ENCODE peak calls at places on chromosomes 13 and 19, in six cellular contexts. G is cardiac fibroblast, K is hepatocyte, L is upper lobe of right lung, P is Caco-2, Q is testis. F is an unnamed sample.

GRCh38 chr19:50557009-50557613 is 11.1 kb downstream of the LRRC4B start:
- DNase-seq in G (no peak), K (peak), L (no peak), P (no peak), Q (no peak), F (no peak)

GRCh38 chr19:32896516-32897214 is 27.1 kb upstream of the SLC7A9 start:
- DNase-seq in G (peak), K (no peak), L (no peak), P (no peak), Q (no peak), F (no peak)

GRCh38 chr19:30355586-30355985 is 16.6 kb upstream of the ZNF536 start:
- DNase-seq in G (no peak), K (no peak), L (no peak), P (no peak), Q (no peak), F (no peak)

GRCh38 chr19:29712744-29713516 is 2.1 kb downstream of the C19orf12 start:
- DNase-seq in G (no peak), K (no peak), L (peak), P (no peak), Q (no peak), F (no peak)

GRCh38 chr19:42092350-42092749 is 16.4 kb downstream of the ZNF574 start:
- DNase-seq in G (peak), K (no peak), L (no peak), P (no peak), Q (no peak), F (no peak)

GRCh38 chr13:90686438-90686837 is 661.0 kb upstream of the MIR17HG start:
- DNase-seq in G (peak), K (no peak), L (no peak), P (no peak), Q (no peak), F (no peak)

GRCh38 chr13:39655041-39655568 is 357 bp upstream of the COG6 start:
- DNase-seq in G (peak), K (no peak), L (no peak), P (no peak), Q (peak), F (no peak)

GRCh38 chr19:13430790-13431582 is 75.3 kb downstream of the CACNA1A start:
- DNase-seq in G (peak), K (peak), L (peak), P (peak), Q (peak), F (no peak)

GRCh38 chr13:91797567-91797966 is 399.1 kb downstream of the GPC5 start:
- DNase-seq in G (no peak), K (no peak), L (no peak), P (no peak), Q (no peak), F (peak)

GRCh38 chr19:38061294-38061693 is 154.3 kb downstream of the SIPA1L3 start:
- DNase-seq in G (peak), K (no peak), L (no peak), P (no peak), Q (no peak), F (no peak)

GRCh38 chr19:48544856-48545750 is 6.9 kb upstream of the SULT2B1 start:
- DNase-seq in G (no peak), K (no peak), L (no peak), P (no peak), Q (no peak), F (no peak)

GRCh38 chr13:97360610-97361009 is 73.4 kb upstream of the RAP2A start:
- DNase-seq in G (no peak), K (no peak), L (no peak), P (no peak), Q (no peak), F (no peak)

GRCh38 chr19:18254546-18255500 is 19.4 kb downstream of the IQCN start:
- DNase-seq in G (no peak), K (no peak), L (no peak), P (no peak), Q (no peak), F (no peak)

GRCh38 chr13:44685641-44686040 is 109.5 kb upstream of the TSC22D1 start:
- DNase-seq in G (peak), K (no peak), L (no peak), P (no peak), Q (no peak), F (no peak)

GRCh38 chr19:13024126-13024957 is 29.1 kb downstream of the NFIX start:
- DNase-seq in G (peak), K (no peak), L (no peak), P (no peak), Q (no peak), F (no peak)

GRCh38 chr19:7832009-7832408 is 2.0 kb downstream of the EVI5L start:
- DNase-seq in G (no peak), K (no peak), L (no peak), P (no peak), Q (no peak), F (no peak)

GRCh38 chr19:35797663-35798062 is 15.0 kb downstream of the PRODH2 start:
- DNase-seq in G (no peak), K (no peak), L (peak), P (no peak), Q (peak), F (no peak)

GRCh38 chr13:111296417-111296816 is 24.0 kb upstream of the TEX29 start:
- DNase-seq in G (no peak), K (no peak), L (no peak), P (no peak), Q (no peak), F (no peak)

GRCh38 chr13:86974995-86975328 is 696.2 kb upstream of the SLITRK5 start:
- DNase-seq in G (no peak), K (no peak), L (no peak), P (no peak), Q (no peak), F (no peak)

GRCh38 chr13:64959276-64959675 is 2270.9 kb downstream of the PCDH9 start:
- DNase-seq in G (no peak), K (no peak), L (no peak), P (no peak), Q (no peak), F (no peak)

GRCh38 chr13:35179494-35179893 is 237.4 kb downstream of the NBEA start:
- DNase-seq in G (peak), K (no peak), L (no peak), P (no peak), Q (no peak), F (peak)

GRCh38 chr19:51480590-51480989 is 2.3 kb downstream of the CEACAM18 start:
- DNase-seq in G (peak), K (peak), L (no peak), P (peak), Q (peak), F (peak)

GRCh38 chr13:71879129-71879535 is 12.1 kb upstream of the DACH1 start:
- DNase-seq in G (peak), K (peak), L (no peak), P (no peak), Q (no peak), F (no peak)

GRCh38 chr13:98510156-98510509 is 66.8 kb downstream of the STK24 start:
- DNase-seq in G (no peak), K (no peak), L (no peak), P (no peak), Q (no peak), F (no peak)

GRCh38 chr13:99269627-99270252 is 11.6 kb upstream of the GPR18 start:
- DNase-seq in G (peak), K (peak), L (no peak), P (no peak), Q (no peak), F (no peak)

GRCh38 chr19:49761625-49762311 is 1.3 kb downstream of the TSKS start:
- DNase-seq in G (peak), K (peak), L (no peak), P (no peak), Q (peak), F (no peak)

GRCh38 chr19:41311072-41311471 is 1.1 kb downstream of the CCDC97 start:
- DNase-seq in G (no peak), K (no peak), L (no peak), P (no peak), Q (no peak), F (no peak)

GRCh38 chr19:47200530-47200929 is 30.5 kb downstream of the BBC3 start:
- DNase-seq in G (no peak), K (no peak), L (no peak), P (no peak), Q (no peak), F (no peak)

GRCh38 chr13:99150575-99151370 is 49.9 kb upstream of the UBAC2 start:
- DNase-seq in G (peak), K (no peak), L (no peak), P (no peak), Q (no peak), F (no peak)

GRCh38 chr13:98576215-98576945 is 527 bp downstream of the STK24 start:
- DNase-seq in G (peak), K (peak), L (peak), P (no peak), Q (peak), F (no peak)

GRCh38 chr13:70324519-70324918 is 216.3 kb upstream of the KLHL1 start:
- DNase-seq in G (no peak), K (peak), L (no peak), P (no peak), Q (no peak), F (no peak)

GRCh38 chr13:79913141-79913827 is 427.6 kb downstream of the SPRY2 start:
- DNase-seq in G (no peak), K (no peak), L (no peak), P (no peak), Q (no peak), F (no peak)

GRCh38 chr19:17080441-17080803 is 4.8 kb downstream of the MYO9B start:
- DNase-seq in G (no peak), K (no peak), L (no peak), P (no peak), Q (no peak), F (no peak)
- H3K4me3 ChIP-seq in G (peak), K (no peak), L (peak), P (no peak), Q (no peak), F (no peak)

GRCh38 chr19:44954278-44954648 is 917 bp upstream of the CLPTM1 start:
- DNase-seq in G (no peak), K (no peak), L (no peak), P (no peak), Q (no peak), F (no peak)

GRCh38 chr19:44958090-44958489 is 2.9 kb downstream of the CLPTM1 start:
- DNase-seq in G (no peak), K (no peak), L (no peak), P (no peak), Q (no peak), F (no peak)

GRCh38 chr19:44955500-44956439 is 590 bp downstream of the CLPTM1 start:
- DNase-seq in G (no peak), K (no peak), L (no peak), P (no peak), Q (peak), F (no peak)

GRCh38 chr19:44951179-44952159 is 3.7 kb upstream of the CLPTM1 start:
- DNase-seq in G (peak), K (peak), L (no peak), P (peak), Q (peak), F (peak)

DNA sequence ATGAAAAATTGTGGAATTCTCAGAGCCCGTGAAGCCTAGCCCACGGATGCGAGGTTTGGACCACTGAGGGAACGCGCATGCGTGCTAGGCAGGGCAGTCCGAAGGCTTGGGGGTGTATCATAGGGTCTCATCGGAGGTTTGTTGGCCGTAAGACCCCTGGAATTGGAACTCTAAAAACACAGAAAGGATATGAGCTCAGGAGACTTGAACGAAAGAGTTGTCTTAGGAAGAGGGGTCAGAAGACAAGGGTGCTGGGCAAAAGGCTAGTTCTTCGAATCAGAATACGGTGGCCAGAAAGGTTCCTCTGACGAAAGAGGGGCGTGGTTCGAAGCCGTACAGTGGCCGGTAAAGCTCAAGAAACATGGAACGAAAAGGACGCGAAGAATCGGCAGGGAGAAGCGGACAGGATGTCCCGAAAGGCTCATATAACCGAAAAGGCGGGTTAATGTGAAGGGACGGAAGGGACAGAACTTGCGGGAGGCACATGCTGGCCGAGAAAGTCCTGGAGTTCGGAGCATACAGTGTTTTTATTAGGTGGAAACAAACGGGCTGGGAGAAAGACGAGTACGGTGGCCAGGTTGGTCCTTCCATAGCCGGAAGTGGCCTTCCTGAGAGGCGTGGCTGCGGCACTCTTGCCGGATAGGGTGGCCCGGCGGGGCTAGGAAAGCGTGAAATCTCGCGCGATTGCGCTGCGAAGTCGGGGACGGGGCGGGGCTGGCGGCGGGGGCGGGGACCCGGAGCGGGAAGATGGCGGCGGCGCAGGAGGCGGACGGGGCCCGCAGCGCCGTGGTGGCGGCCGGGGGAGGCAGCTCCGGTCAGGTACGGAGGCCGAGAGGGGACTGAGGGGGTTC is at the start of gene CLPTM1:
- DNase-seq in G (peak), K (peak), L (peak), P (peak), Q (peak), F (peak)
- TF ChIP-seq CTCF in G (no peak), K (no peak), L (no peak), P (no peak), Q (no peak), F (no peak)

GRCh38 chr13:23888658-23889597 is at the start of gene MIPEP:
- DNase-seq in G (peak), K (peak), L (peak), P (peak), Q (peak), F (peak)

DNA sequence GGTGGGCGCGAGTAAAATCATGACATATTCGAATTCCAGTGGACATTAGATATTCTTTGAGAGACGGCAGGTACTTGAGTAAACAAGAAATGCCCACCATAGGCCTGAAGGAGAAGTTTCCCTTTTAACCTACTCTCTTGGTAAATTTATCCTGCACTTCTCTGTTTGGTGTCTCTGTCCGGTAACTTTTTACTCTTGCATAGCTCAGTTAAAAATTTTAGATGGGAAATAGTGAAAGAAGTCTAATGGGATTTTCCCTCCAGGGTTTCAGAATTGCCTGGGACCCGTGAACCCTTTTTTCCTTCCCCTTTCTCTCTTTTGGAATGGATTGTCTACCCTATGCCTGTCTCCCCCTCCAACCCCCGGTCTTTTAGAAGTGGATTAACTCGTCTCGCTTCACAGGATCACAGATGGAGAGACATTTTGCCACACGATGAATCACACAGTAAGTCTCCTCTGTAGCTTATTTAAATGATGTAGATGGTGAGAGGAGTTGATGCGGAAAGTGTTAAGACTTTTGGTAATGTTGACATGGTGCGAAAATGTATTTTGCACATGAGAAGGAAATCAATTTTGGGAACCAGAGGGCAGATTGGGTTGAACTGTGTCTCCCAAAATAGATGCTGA is 511 bp upstream of the MIPEP start:
- DNase-seq in G (no peak), K (no peak), L (no peak), P (no peak), Q (no peak), F (no peak)
- H3K4me3 ChIP-seq in G (peak), K (peak), L (peak), P (peak), Q (peak), F (peak)

GRCh38 chr19:3750211-3750610 is 11.3 kb downstream of the APBA3 start:
- DNase-seq in G (no peak), K (no peak), L (no peak), P (no peak), Q (no peak), F (no peak)

GRCh38 chr19:3751236-3751635 is 10.3 kb downstream of the APBA3 start:
- DNase-seq in G (no peak), K (no peak), L (no peak), P (no peak), Q (no peak), F (no peak)

GRCh38 chr19:3745363-3746045 is 16.0 kb downstream of the APBA3 start:
- DNase-seq in G (no peak), K (no peak), L (no peak), P (no peak), Q (no peak), F (no peak)

GRCh38 chr19:3746371-3747056 is 15.0 kb downstream of the APBA3 start:
- DNase-seq in G (no peak), K (no peak), L (no peak), P (no peak), Q (no peak), F (no peak)

DNA sequence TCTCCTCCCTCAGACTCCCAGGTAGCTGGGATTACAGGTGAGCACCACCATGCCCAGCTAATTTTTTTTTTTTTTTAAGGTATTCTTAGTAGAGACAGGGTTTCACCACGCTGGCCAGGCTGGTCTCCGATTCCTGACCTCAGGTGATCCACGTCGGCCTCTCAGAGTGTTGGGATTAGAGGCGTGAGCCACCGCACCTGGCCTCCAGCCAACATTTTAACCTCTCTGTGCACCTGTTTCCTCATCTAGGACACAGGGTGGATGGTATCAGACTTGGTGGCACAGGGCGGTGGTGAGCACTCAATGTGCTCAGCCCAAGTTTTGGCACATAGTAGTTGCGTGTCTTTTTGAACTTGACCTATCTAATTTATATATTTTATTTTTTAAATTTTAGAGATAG is 12.5 kb downstream of the APBA3 start:
- DNase-seq in G (no peak), K (no peak), L (no peak), P (no peak), Q (no peak), F (no peak)
- TF ChIP-seq CTCF in G (no peak), K (no peak), L (no peak), P (no peak), Q (no peak), F (no peak)

DNA sequence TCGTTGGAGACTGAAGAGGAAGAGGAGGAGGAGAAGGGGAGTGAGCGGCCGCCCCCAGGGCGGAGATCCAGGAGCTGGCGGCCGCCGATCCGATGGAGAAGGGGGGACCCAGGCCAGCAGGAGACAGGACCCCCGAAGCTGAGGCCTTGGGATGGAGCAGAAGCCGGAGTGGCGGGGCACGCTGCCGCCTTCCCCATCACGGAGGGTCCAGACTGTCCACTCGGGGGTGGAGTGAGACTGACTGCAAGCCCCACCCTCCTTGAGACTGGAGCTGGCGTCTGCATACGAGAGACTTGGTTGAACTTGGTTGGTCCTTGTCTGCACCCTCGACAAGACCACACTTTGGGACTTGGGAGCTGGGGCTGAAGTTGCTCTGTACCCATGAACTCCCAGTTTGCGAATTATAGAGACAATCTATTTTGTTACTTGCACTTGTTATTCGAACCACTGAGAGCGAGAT is 1.8 kb downstream of the GADD45B start:
- DNase-seq in G (peak), K (peak), L (no peak), P (no peak), Q (peak), F (no peak)
- H3K4me3 ChIP-seq in G (peak), K (peak), L (peak), P (no peak), Q (peak), F (peak)

DNA sequence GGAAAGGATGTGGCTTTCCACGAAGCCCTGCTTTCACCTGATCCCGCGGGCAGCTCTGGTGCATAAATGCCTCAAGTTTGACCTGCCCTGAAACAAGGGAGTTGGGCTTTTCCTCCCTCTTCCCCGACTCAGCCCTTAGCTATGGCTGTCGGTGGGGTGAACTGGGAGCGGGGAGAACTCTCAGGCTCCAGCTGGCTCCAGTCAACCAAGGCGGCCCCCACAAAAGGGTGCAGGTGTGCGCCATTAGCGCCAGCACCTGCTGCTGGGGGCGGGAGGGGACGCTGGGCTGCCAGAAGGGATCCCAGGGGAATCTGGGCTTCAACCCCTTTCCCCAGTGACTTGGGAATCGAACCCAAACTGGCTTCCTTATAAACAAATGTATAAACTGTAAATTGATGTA is 7.1 kb upstream of the DHRS12 start:
- DNase-seq in G (no peak), K (no peak), L (no peak), P (no peak), Q (no peak), F (no peak)
- TF ChIP-seq CTCF in G (no peak), K (no peak), L (no peak), P (no peak), Q (no peak), F (no peak)

GRCh38 chr19:55141696-55142095 is 7.3 kb downstream of the TNNT1 start:
- DNase-seq in G (no peak), K (no peak), L (no peak), P (no peak), Q (no peak), F (no peak)
- H3K4me3 ChIP-seq in G (no peak), K (no peak), L (no peak), P (no peak), Q (no peak), F (no peak)

F was measured in LNCaP clone FGC.